ENCODE peak calls at places on chromosomes 12 and 14, in nine cellular contexts. One of them, this sample, is unnamed.

GRCh38 chr12:40959041-40959440 is 229.1 kb upstream of the PDZRN4 start:
- DNase-seq in astrocyte: peak; percentile 73
- DNase-seq in HT1080: no peak
- DNase-seq in NCI-H524 treated with DMSO at 0.1 percent for 48 hours: no peak
- DNase-seq in ureter: no peak
- DNase-seq in HTR-8/SVneo: no peak
- DNase-seq in choroid plexus epithelial cell: peak; percentile 25
- DNase-seq in iPS DF 6.9: no peak
- DNase-seq in iPS-NIHi11: no peak
- DNase-seq in this sample: peak; percentile 71

GRCh38 chr12:80443974-80444666 is at the start of gene PTPRQ:
- DNase-seq in astrocyte: peak; percentile 73
- DNase-seq in HT1080: no peak
- DNase-seq in NCI-H524 treated with DMSO at 0.1 percent for 48 hours: no peak
- DNase-seq in ureter: no peak
- DNase-seq in HTR-8/SVneo: no peak
- DNase-seq in choroid plexus epithelial cell: peak; percentile 72
- DNase-seq in iPS DF 6.9: no peak
- DNase-seq in iPS-NIHi11: no peak
- DNase-seq in this sample: no peak

GRCh38 chr14:96090441-96091148 is 51.4 kb downstream of the C14orf132 start:
- DNase-seq in astrocyte: peak; percentile 68
- DNase-seq in HT1080: no peak
- DNase-seq in NCI-H524 treated with DMSO at 0.1 percent for 48 hours: peak; percentile 99
- DNase-seq in ureter: peak; percentile 59
- DNase-seq in HTR-8/SVneo: no peak
- DNase-seq in choroid plexus epithelial cell: peak; percentile 53
- DNase-seq in iPS DF 6.9: no peak
- DNase-seq in iPS-NIHi11: no peak
- DNase-seq in this sample: peak; percentile 66

GRCh38 chr12:19304149-19304780 is 135.0 kb upstream of the AEBP2 start:
- DNase-seq in astrocyte: no peak
- DNase-seq in HT1080: no peak
- DNase-seq in NCI-H524 treated with DMSO at 0.1 percent for 48 hours: no peak
- DNase-seq in ureter: no peak
- DNase-seq in HTR-8/SVneo: no peak
- DNase-seq in choroid plexus epithelial cell: peak; percentile 15
- DNase-seq in iPS DF 6.9: no peak
- DNase-seq in iPS-NIHi11: no peak
- DNase-seq in this sample: no peak

GRCh38 chr12:57154076-57154475 is 6.7 kb upstream of the LRP1-AS start:
- DNase-seq in astrocyte: no peak
- DNase-seq in HT1080: no peak
- DNase-seq in NCI-H524 treated with DMSO at 0.1 percent for 48 hours: no peak
- DNase-seq in ureter: no peak
- DNase-seq in HTR-8/SVneo: no peak
- DNase-seq in choroid plexus epithelial cell: no peak
- DNase-seq in iPS DF 6.9: no peak
- DNase-seq in iPS-NIHi11: no peak
- DNase-seq in this sample: no peak

GRCh38 chr12:122753213-122753571 is 568 bp downstream of the DENR start:
- DNase-seq in astrocyte: no peak
- DNase-seq in HT1080: no peak
- DNase-seq in NCI-H524 treated with DMSO at 0.1 percent for 48 hours: no peak
- DNase-seq in ureter: no peak
- DNase-seq in HTR-8/SVneo: no peak
- DNase-seq in choroid plexus epithelial cell: peak; percentile 17
- DNase-seq in iPS DF 6.9: no peak
- DNase-seq in iPS-NIHi11: no peak
- DNase-seq in this sample: no peak

GRCh38 chr14:104587641-104588040 is 8.1 kb downstream of the C14orf180 start:
- DNase-seq in astrocyte: no peak
- DNase-seq in HT1080: no peak
- DNase-seq in NCI-H524 treated with DMSO at 0.1 percent for 48 hours: no peak
- DNase-seq in ureter: no peak
- DNase-seq in HTR-8/SVneo: no peak
- DNase-seq in choroid plexus epithelial cell: no peak
- DNase-seq in iPS DF 6.9: no peak
- DNase-seq in iPS-NIHi11: peak; percentile 63
- DNase-seq in this sample: no peak

GRCh38 chr12:857611-858010 is 91.9 kb downstream of the RAD52 start:
- DNase-seq in astrocyte: peak; percentile 76
- DNase-seq in HT1080: peak; percentile 76
- DNase-seq in NCI-H524 treated with DMSO at 0.1 percent for 48 hours: no peak
- DNase-seq in ureter: no peak
- DNase-seq in HTR-8/SVneo: no peak
- DNase-seq in choroid plexus epithelial cell: peak; percentile 84
- DNase-seq in iPS DF 6.9: no peak
- DNase-seq in iPS-NIHi11: no peak
- DNase-seq in this sample: no peak

This sample was measured in H4.